ENCODE peak calls at places on chromosomes 7 and 10, in nine cellular contexts. J is pulmonary artery endothelial cell; A is germinal center; X is NCI-H1092; T is hepatocyte; Q is lung microvascular endothelial cell; N is activated CD4-positive, CD25-positive, alpha-beta regulatory T cell treated with anti-CD3 and anti-CD28 coated beads, Interleukin-2, amount 50 U/mL, for 72 hours; V is thoracic aorta; B is RWPE1. M is an unnamed sample.

GRCh38 chr7:81161459-81162075 is 242.7 kb upstream of the SEMA3C start:
- DNase-seq in J (no peak), A (no peak), X (no peak), T (peak; percentile 58), Q (no peak), N (no peak), V (no peak), B (peak; percentile 82), M (peak; percentile 42)

GRCh38 chr10:102615361-102615760 is 28.9 kb upstream of the TRIM8 start:
- DNase-seq in J (no peak), A (peak; percentile 17), X (no peak), T (no peak), Q (no peak), N (no peak), V (no peak), B (no peak), M (no peak)

GRCh38 chr10:48496831-48497792 is 107.8 kb downstream of the ARHGAP22 start:
- DNase-seq in J (peak; percentile 29), A (no peak), X (no peak), T (peak; percentile 60), Q (peak; percentile 78), N (no peak), V (no peak), B (peak; percentile 36), M (no peak)

GRCh38 chr7:80127412-80128150 is 7.0 kb upstream of the GNAI1 start:
- DNase-seq in J (no peak), A (no peak), X (peak; percentile 66), T (peak; percentile 35), Q (peak; percentile 24), N (no peak), V (no peak), B (no peak), M (no peak)

GRCh38 chr7:148983220-148984146 is 44.8 kb downstream of the PDIA4 start:
- DNase-seq in J (no peak), A (peak; percentile 72), X (peak; percentile 76), T (peak; percentile 89), Q (peak; percentile 69), N (peak; percentile 58), V (peak; percentile 16), B (peak; percentile 58), M (peak; percentile 92)

GRCh38 chr7:105268511-105269392 is 120.0 kb downstream of the SRPK2 start:
- DNase-seq in J (no peak), A (peak; percentile 43), X (peak; percentile 45), T (peak; percentile 63), Q (peak; percentile 59), N (no peak), V (no peak), B (peak; percentile 63), M (peak; percentile 82)

GRCh38 chr10:63520463-63521388 is 475 bp upstream of the REEP3 start:
- DNase-seq in J (no peak), A (no peak), X (no peak), T (peak; percentile 88), Q (no peak), N (peak; percentile 64), V (no peak), B (peak; percentile 70), M (peak; percentile 76)

GRCh38 chr7:101426303-101427011 is 63.8 kb downstream of the COL26A1 start:
- DNase-seq in J (no peak), A (no peak), X (no peak), T (no peak), Q (no peak), N (no peak), V (no peak), B (peak; percentile 77), M (no peak)

GRCh38 chr10:87593702-87594101 is 66.0 kb upstream of the PAPSS2 start:
- DNase-seq in J (no peak), A (no peak), X (no peak), T (no peak), Q (no peak), N (no peak), V (no peak), B (no peak), M (no peak)

GRCh38 chr10:62934258-62934657 is 118.1 kb upstream of the EGR2 start:
- DNase-seq in J (no peak), A (no peak), X (no peak), T (no peak), Q (no peak), N (no peak), V (no peak), B (no peak), M (no peak)

GRCh38 chr10:2895616-2896196 is 171.6 kb upstream of the PFKP start:
- DNase-seq in J (no peak), A (no peak), X (no peak), T (no peak), Q (no peak), N (no peak), V (no peak), B (no peak), M (no peak)

GRCh38 chr10:133010095-133010837 is 67.9 kb upstream of the CFAP46 start:
- DNase-seq in J (no peak), A (no peak), X (no peak), T (no peak), Q (peak; percentile 6), N (no peak), V (no peak), B (no peak), M (no peak)

GRCh38 chr7:6553460-6554044 is 2.3 kb upstream of the GRID2IP start:
- DNase-seq in J (no peak), A (no peak), X (no peak), T (no peak), Q (no peak), N (no peak), V (no peak), B (no peak), M (no peak)

GRCh38 chr10:96846395-96846794 is 14.3 kb downstream of the LCOR start:
- DNase-seq in J (no peak), A (no peak), X (no peak), T (no peak), Q (no peak), N (no peak), V (no peak), B (no peak), M (no peak)

GRCh38 chr10:87991946-87992345 is 128.5 kb downstream of the PTEN start:
- DNase-seq in J (no peak), A (no peak), X (no peak), T (no peak), Q (no peak), N (no peak), V (no peak), B (no peak), M (no peak)

GRCh38 chr10:70459061-70459770 is 17.7 kb upstream of the NODAL start:
- DNase-seq in J (no peak), A (no peak), X (no peak), T (no peak), Q (no peak), N (no peak), V (no peak), B (no peak), M (no peak)

GRCh38 chr10:79230563-79231249 is 116.6 kb upstream of the PPIF start:
- DNase-seq in J (no peak), A (peak; percentile 21), X (no peak), T (no peak), Q (no peak), N (no peak), V (no peak), B (no peak), M (no peak)

GRCh38 chr10:61974611-61975010 is 73.1 kb downstream of the ARID5B start:
- DNase-seq in J (peak; percentile 35), A (no peak), X (no peak), T (peak; percentile 78), Q (peak; percentile 75), N (no peak), V (peak; percentile 29), B (peak; percentile 26), M (no peak)

GRCh38 chr10:113746188-113746950 is 5.1 kb upstream of the PLEKHS1 start:
- DNase-seq in J (no peak), A (no peak), X (no peak), T (peak; percentile 35), Q (no peak), N (no peak), V (no peak), B (no peak), M (no peak)

GRCh38 chr10:30820282-30820991 is 190.9 kb upstream of the LYZL2 start:
- DNase-seq in J (peak; percentile 88), A (no peak), X (no peak), T (no peak), Q (peak; percentile 86), N (no peak), V (no peak), B (no peak), M (no peak)

GRCh38 chr7:55063633-55064032 is 44.8 kb downstream of the EGFR start:
- DNase-seq in J (no peak), A (no peak), X (no peak), T (no peak), Q (peak; percentile 44), N (no peak), V (no peak), B (no peak), M (peak; percentile 19)

GRCh38 chr10:71770255-71770654 is 3.1 kb downstream of the VSIR start:
- DNase-seq in J (no peak), A (no peak), X (no peak), T (no peak), Q (no peak), N (no peak), V (no peak), B (no peak), M (no peak)

GRCh38 chr7:7583731-7584130 is 17.0 kb downstream of the MIOS start:
- DNase-seq in J (no peak), A (no peak), X (no peak), T (no peak), Q (no peak), N (no peak), V (no peak), B (no peak), M (no peak)

GRCh38 chr10:112775347-112775746 is 174.7 kb upstream of the TCF7L2 start:
- DNase-seq in J (no peak), A (no peak), X (no peak), T (no peak), Q (no peak), N (no peak), V (no peak), B (no peak), M (no peak)

GRCh38 chr7:126791306-126791705 is 461.4 kb downstream of the GRM8 start:
- DNase-seq in J (no peak), A (no peak), X (no peak), T (no peak), Q (no peak), N (no peak), V (no peak), B (no peak), M (no peak)